ENCODE peak calls at places on chromosomes 11 and 22, in four cellular contexts. L, W, Q and X are unnamed samples.

GRCh38 chr11:72981067-72981466 is 161.1 kb downstream of the FCHSD2 start:
- DNase-seq in L (no peak), W (no peak), Q (no peak), X (no peak)

GRCh38 chr22:20456064-20456721 is 18.6 kb upstream of the SCARF2 start:
- DNase-seq in L (peak; percentile 94), W (peak; percentile 91), Q (peak; percentile 85), X (no peak)

GRCh38 chr22:22386602-22387385 is 121.7 kb downstream of the ZNF280B start:
- DNase-seq in L (no peak), W (no peak), Q (no peak), X (no peak)

GRCh38 chr11:11691296-11692141 is 69.7 kb upstream of the GALNT18 start:
- DNase-seq in L (no peak), W (no peak), Q (peak; percentile 38), X (no peak)

GRCh38 chr11:27282806-27283205 is 80.2 kb downstream of the CCDC34 start:
- DNase-seq in L (no peak), W (peak; percentile 58), Q (no peak), X (no peak)

GRCh38 chr22:19984201-19984753 is 32.3 kb downstream of the ARVCF start:
- DNase-seq in L (no peak), W (peak; percentile 67), Q (no peak), X (no peak)

GRCh38 chr11:15289718-15290117 is 175.0 kb downstream of the INSC start:
- DNase-seq in L (no peak), W (no peak), Q (no peak), X (no peak)

GRCh38 chr11:85407648-85408047 is 219.5 kb downstream of the DLG2 start:
- DNase-seq in L (no peak), W (no peak), Q (no peak), X (no peak)

GRCh38 chr11:46322759-46323158 is 24.5 kb upstream of the DGKZ start:
- DNase-seq in L (no peak), W (peak; percentile 41), Q (no peak), X (no peak)

GRCh38 chr11:75424396-75424795 is 8.6 kb downstream of the KLHL35 start:
- DNase-seq in L (no peak), W (no peak), Q (no peak), X (no peak)

GRCh38 chr11:75320643-75321042 is 30.8 kb downstream of the ARRB1 start:
- DNase-seq in L (no peak), W (no peak), Q (no peak), X (no peak)

GRCh38 chr11:76659672-76660532 is 10.6 kb downstream of the LRRC32 start:
- DNase-seq in L (peak; percentile 81), W (no peak), Q (no peak), X (no peak)

GRCh38 chr11:104118105-104118762 is 45.7 kb downstream of the PDGFD start:
- DNase-seq in L (no peak), W (no peak), Q (no peak), X (no peak)

GRCh38 chr22:49958961-49959781 is 1.4 kb upstream of the PIM3 start:
- DNase-seq in L (peak; percentile 87), W (no peak), Q (no peak), X (no peak)

GRCh38 chr11:35214792-35215193 is 75.8 kb downstream of the CD44 start:
- DNase-seq in L (no peak), W (peak; percentile 99), Q (no peak), X (no peak)

GRCh38 chr11:17767301-17767885 is 32.8 kb downstream of the KCNC1 start:
- DNase-seq in L (no peak), W (peak; percentile 32), Q (no peak), X (no peak)

GRCh38 chr22:43173566-43173965 is 13.4 kb downstream of the TTLL12 start:
- DNase-seq in L (no peak), W (no peak), Q (no peak), X (no peak)

GRCh38 chr11:73465019-73465675 is 88.9 kb downstream of the RELT start:
- DNase-seq in L (no peak), W (no peak), Q (no peak), X (no peak)

GRCh38 chr11:8356731-8357504 is 93.2 kb upstream of the LMO1 start:
- DNase-seq in L (no peak), W (peak; percentile 8), Q (no peak), X (peak; percentile 35)

GRCh38 chr22:36467042-36467810 is 14.2 kb downstream of the TXN2 start:
- DNase-seq in L (peak; percentile 86), W (peak; percentile 82), Q (no peak), X (no peak)

GRCh38 chr22:17284917-17285316 is 65.7 kb upstream of the ADA2 start:
- DNase-seq in L (no peak), W (no peak), Q (no peak), X (no peak)

GRCh38 chr22:24969588-24970301 is 17.2 kb downstream of the KIAA1671 start:
- DNase-seq in L (no peak), W (peak; percentile 36), Q (peak; percentile 24), X (no peak)

GRCh38 chr11:8717876-8718753 is 35.5 kb downstream of the RPL27A start:
- DNase-seq in L (no peak), W (peak; percentile 92), Q (no peak), X (no peak)

GRCh38 chr22:46810856-46811786 is 48.7 kb downstream of the TBC1D22A start:
- DNase-seq in L (peak; percentile 78), W (no peak), Q (no peak), X (no peak)

GRCh38 chr11:17697175-17697949 is 22.0 kb upstream of the MYOD1 start:
- DNase-seq in L (no peak), W (no peak), Q (no peak), X (no peak)

GRCh38 chr11:68735626-68736025 is 15.7 kb downstream of the TESMIN start:
- DNase-seq in L (no peak), W (peak; percentile 1), Q (no peak), X (no peak)

DNA sequence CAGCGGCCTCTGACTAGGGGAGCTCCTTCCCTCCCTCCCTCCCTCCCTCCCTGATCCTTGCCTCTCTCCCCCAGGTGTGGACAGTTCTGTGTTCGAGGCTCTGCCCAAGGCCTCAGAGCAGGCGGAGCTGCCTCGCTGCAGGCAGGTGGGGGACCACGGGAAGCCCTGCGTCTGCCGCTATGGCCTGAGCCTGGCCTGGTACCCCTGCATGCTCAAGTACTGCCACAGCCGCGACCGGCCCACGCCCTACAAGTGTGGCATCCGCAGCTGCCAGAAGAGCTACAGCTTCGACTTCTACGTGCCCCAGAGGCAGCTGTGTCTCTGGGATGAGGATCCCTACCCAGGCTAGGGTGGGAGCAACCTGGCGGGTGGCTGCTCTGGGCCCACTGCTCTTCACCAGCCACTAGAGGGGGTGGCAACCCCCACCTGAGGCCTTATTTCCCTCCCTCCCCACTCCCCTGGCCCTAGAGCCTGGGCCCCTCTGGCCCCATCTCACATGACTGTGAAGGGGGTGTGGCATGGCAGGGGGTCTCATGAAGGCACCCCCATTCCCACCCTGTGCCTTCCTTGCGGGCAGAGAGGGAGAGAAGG is 11.1 kb upstream of the POU2F3 start:
- DNase-seq in L (no peak), W (no peak), Q (no peak), X (no peak)
- TF ChIP-seq CTCF in L (no peak), W (peak; percentile 41), Q (peak; percentile 32), X (no peak)

DNA sequence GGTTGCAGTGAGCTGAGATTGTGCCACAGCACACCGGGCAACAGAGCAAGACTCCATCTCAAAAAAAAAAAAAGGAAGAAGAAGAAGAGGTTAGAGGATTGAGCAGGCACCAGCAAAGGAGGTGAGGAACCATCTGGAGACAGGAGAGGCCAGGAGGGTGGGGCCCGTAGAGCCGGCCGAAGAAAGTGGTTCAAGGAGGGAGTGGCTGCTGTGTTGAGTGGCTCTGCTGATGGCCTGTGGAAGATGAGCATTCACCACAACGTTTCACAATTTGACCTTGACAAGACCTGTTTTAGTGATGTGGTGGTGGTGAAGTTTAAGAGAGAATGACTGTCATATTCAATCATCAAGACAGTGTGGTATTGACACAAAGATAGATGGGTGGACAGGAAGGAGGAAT is 6.8 kb upstream of the CTSD start:
- DNase-seq in L (no peak), W (no peak), Q (no peak), X (no peak)
- TF ChIP-seq CTCF in L (no peak), W (no peak), Q (no peak), X (no peak)

DNA sequence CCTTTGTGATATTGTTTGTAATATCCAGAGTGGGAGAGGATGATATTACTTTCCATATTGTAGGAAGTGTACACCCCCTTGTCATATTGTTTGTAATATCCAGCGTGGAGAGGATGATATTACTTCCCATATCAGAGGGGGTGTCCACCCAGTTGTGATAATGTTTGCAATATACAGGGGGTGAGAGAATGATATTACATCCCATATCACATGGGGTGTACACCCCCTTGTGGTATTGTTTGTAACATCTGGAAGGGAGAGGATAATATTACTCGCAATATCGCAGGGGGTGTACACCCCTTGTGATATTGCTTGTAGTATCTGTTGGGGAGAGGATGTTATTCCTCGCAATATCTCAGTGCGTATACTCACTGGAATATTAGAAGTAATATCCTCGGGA is 61.5 kb downstream of the PRSS23 start:
- DNase-seq in L (no peak), W (no peak), Q (no peak), X (no peak)
- TF ChIP-seq CTCF in L (no peak), W (no peak), Q (no peak), X (no peak)

GRCh38 chr22:38853149-38853548 is 9.3 kb upstream of the NPTXR start:
- DNase-seq in L (no peak), W (no peak), Q (no peak), X (no peak)

GRCh38 chr22:38852522-38852921 is 8.7 kb upstream of the NPTXR start:
- DNase-seq in L (no peak), W (no peak), Q (no peak), X (no peak)

GRCh38 chr22:38849816-38850215 is 6.0 kb upstream of the NPTXR start:
- DNase-seq in L (no peak), W (no peak), Q (no peak), X (no peak)

GRCh38 chr22:38850399-38850798 is 6.6 kb upstream of the NPTXR start:
- DNase-seq in L (no peak), W (no peak), Q (no peak), X (no peak)

GRCh38 chr22:38850941-38851849 is 7.4 kb upstream of the NPTXR start:
- DNase-seq in L (no peak), W (peak; percentile 67), Q (no peak), X (no peak)
- TF ChIP-seq CTCF in L (no peak), W (no peak), Q (no peak), X (no peak)

DNA sequence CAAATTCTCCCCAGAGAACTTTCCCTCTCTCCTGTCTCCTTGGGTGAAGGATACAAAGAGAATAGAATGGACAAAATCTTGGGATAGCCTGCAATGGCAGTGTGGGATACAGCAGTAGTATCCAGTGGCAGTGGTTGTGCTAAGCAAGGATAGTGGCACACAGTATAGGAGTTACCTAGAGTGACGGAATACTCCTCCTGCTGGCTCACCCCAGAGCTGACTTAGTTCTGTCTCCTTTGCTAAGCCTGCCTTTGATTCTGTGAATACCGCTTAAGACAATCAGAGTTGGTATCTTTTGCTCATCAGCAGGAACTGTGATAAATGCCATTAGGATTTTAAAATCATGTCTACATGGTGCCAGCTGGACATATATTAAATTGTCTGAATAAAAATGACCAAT is 404.3 kb downstream of the JRKL start:
- DNase-seq in L (no peak), W (no peak), Q (no peak), X (no peak)
- TF ChIP-seq CTCF in L (no peak), W (no peak), Q (no peak), X (no peak)

GRCh38 chr11:121032546-121032945 is 8.6 kb downstream of the TBCEL start:
- DNase-seq in L (no peak), W (peak; percentile 24), Q (no peak), X (no peak)
- TF ChIP-seq CTCF in L (no peak), W (no peak), Q (no peak), X (no peak)